ENCODE peak calls at places on chromosomes 6 and 20, in six cellular contexts. N, R, G, L, U and P are unnamed samples.

GRCh38 chr6:17098538-17098937 is 3.3 kb upstream of the STMND1 start:
- DNase-seq in N (no peak), R (no peak), G (no peak), L (no peak), U (peak), P (no peak)

GRCh38 chr20:59010995-59011873 is 4.2 kb upstream of the CTSZ start:
- DNase-seq in N (no peak), R (no peak), G (no peak), L (no peak), U (no peak), P (peak)

GRCh38 chr6:132133734-132134490 is 182.7 kb upstream of the CCN2 start:
- DNase-seq in N (no peak), R (no peak), G (no peak), L (no peak), U (no peak), P (peak)

GRCh38 chr6:93721386-93722048 is 302.2 kb upstream of the EPHA7 start:
- DNase-seq in N (no peak), R (no peak), G (peak), L (no peak), U (peak), P (peak)

GRCh38 chr6:133001040-133001570 is 186.7 kb downstream of the RPS12 start:
- DNase-seq in N (no peak), R (no peak), G (no peak), L (no peak), U (no peak), P (no peak)

GRCh38 chr6:12467706-12468670 is 177.8 kb downstream of the EDN1 start:
- DNase-seq in N (no peak), R (no peak), G (no peak), L (no peak), U (no peak), P (no peak)

GRCh38 chr6:27505209-27506027 is 32.5 kb upstream of the ZNF184 start:
- DNase-seq in N (peak), R (no peak), G (peak), L (peak), U (peak), P (peak)

GRCh38 chr20:48358176-48358575 is 469.6 kb downstream of the PREX1 start:
- DNase-seq in N (no peak), R (no peak), G (no peak), L (no peak), U (no peak), P (no peak)

GRCh38 chr6:130811932-130812331 is 15.3 kb upstream of the SMLR1 start:
- DNase-seq in N (no peak), R (no peak), G (no peak), L (no peak), U (no peak), P (peak)

GRCh38 chr6:43627008-43627825 is 1.8 kb downstream of the GTPBP2 start:
- DNase-seq in N (peak), R (peak), G (peak), L (peak), U (no peak), P (peak)

GRCh38 chr6:3732345-3733141 is 19.0 kb downstream of the PXDC1 start:
- DNase-seq in N (peak), R (peak), G (peak), L (peak), U (peak), P (peak)

GRCh38 chr6:152746172-152746553 is 4.4 kb upstream of the VIP start:
- DNase-seq in N (no peak), R (no peak), G (no peak), L (no peak), U (no peak), P (peak)

GRCh38 chr6:142030115-142030619 is 102.6 kb upstream of the GJE1 start:
- DNase-seq in N (no peak), R (no peak), G (no peak), L (no peak), U (peak), P (peak)

GRCh38 chr20:23060629-23061028 is 11.2 kb upstream of the THBD start:
- DNase-seq in N (no peak), R (no peak), G (no peak), L (no peak), U (no peak), P (no peak)

GRCh38 chr6:100796049-100796823 is 84.9 kb downstream of the ASCC3 start:
- DNase-seq in N (no peak), R (no peak), G (peak), L (no peak), U (no peak), P (no peak)

GRCh38 chr6:130396722-130397121 is 30.9 kb downstream of the TMEM200A start:
- DNase-seq in N (no peak), R (no peak), G (peak), L (no peak), U (no peak), P (no peak)

GRCh38 chr6:41730531-41731436 is 4.6 kb downstream of the TFEB start:
- DNase-seq in N (no peak), R (peak), G (no peak), L (no peak), U (no peak), P (no peak)

GRCh38 chr6:47061631-47062300 is 19.6 kb upstream of the ADGRF1 start:
- DNase-seq in N (no peak), R (no peak), G (no peak), L (no peak), U (no peak), P (no peak)

GRCh38 chr20:57794600-57795346 is 85.0 kb upstream of the PMEPA1 start:
- DNase-seq in N (peak), R (no peak), G (no peak), L (no peak), U (no peak), P (peak)

GRCh38 chr6:158049055-158050028 is 67.7 kb downstream of the SYNJ2 start:
- DNase-seq in N (peak), R (peak), G (no peak), L (peak), U (no peak), P (no peak)

GRCh38 chr6:7267521-7268091 is 45.4 kb downstream of the SSR1 start:
- DNase-seq in N (no peak), R (peak), G (no peak), L (peak), U (no peak), P (peak)

GRCh38 chr6:45377041-45377554 is 636 bp downstream of the SUPT3H start:
- DNase-seq in N (no peak), R (no peak), G (peak), L (no peak), U (no peak), P (no peak)

GRCh38 chr6:159837511-159837910 is 37.4 kb downstream of the PNLDC1 start:
- DNase-seq in N (no peak), R (no peak), G (no peak), L (no peak), U (no peak), P (no peak)

GRCh38 chr6:133502451-133503259 is 261.5 kb downstream of the EYA4 start:
- DNase-seq in N (peak), R (no peak), G (no peak), L (no peak), U (no peak), P (peak)

GRCh38 chr6:46419576-46420002 is 71.7 kb downstream of the RCAN2 start:
- DNase-seq in N (peak), R (peak), G (peak), L (peak), U (peak), P (peak)

GRCh38 chr6:133291671-133292070 is 50.5 kb downstream of the EYA4 start:
- DNase-seq in N (no peak), R (no peak), G (no peak), L (no peak), U (no peak), P (peak)

GRCh38 chr6:111673086-111673485 is 67.4 kb upstream of the TRAF3IP2 start:
- DNase-seq in N (no peak), R (no peak), G (no peak), L (no peak), U (no peak), P (no peak)

GRCh38 chr6:6384520-6384919 is 64.1 kb upstream of the F13A1 start:
- DNase-seq in N (no peak), R (no peak), G (peak), L (no peak), U (peak), P (no peak)

GRCh38 chr6:28597924-28598323 is 72.2 kb downstream of the GPX5 start:
- DNase-seq in N (no peak), R (peak), G (no peak), L (no peak), U (peak), P (no peak)

GRCh38 chr6:21831531-21832291 is 238.2 kb downstream of the SOX4 start:
- DNase-seq in N (no peak), R (no peak), G (no peak), L (no peak), U (no peak), P (peak)

GRCh38 chr20:52008874-52009273 is 182.7 kb downstream of the ZFP64 start:
- DNase-seq in N (no peak), R (no peak), G (no peak), L (no peak), U (no peak), P (no peak)

GRCh38 chr20:52003976-52004375 is 187.6 kb downstream of the ZFP64 start:
- DNase-seq in N (no peak), R (no peak), G (no peak), L (no peak), U (no peak), P (no peak)

GRCh38 chr20:52001999-52002666 is 189.4 kb downstream of the ZFP64 start:
- DNase-seq in N (no peak), R (peak), G (peak), L (no peak), U (no peak), P (no peak)

GRCh38 chr20:52004720-52005119 is 186.9 kb downstream of the ZFP64 start:
- DNase-seq in N (no peak), R (no peak), G (no peak), L (no peak), U (no peak), P (no peak)

DNA sequence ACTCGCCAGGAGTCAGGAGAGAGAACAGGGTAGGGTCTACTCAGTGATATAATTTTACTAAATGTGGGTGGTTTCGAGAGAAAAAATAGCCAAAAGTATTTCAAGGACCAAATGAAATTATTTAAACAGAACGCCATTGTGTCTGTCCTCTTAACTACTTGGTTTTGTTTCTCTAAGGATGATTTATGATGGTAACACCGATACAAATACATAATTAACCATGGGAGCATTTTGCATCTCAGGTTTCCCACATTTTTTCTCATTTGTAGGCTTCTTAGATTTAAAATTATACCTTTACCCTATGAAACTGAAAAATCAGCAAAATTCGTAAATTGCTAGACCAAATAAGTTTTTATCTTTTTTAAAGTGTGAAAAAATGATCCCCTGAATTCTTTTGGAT is 188.2 kb downstream of the ZFP64 start:
- DNase-seq in N (no peak), R (no peak), G (no peak), L (no peak), U (no peak), P (no peak)
- H3K4me3 ChIP-seq in N (no peak), R (no peak), G (no peak), L (no peak), U (no peak), P (no peak)

GRCh38 chr20:30488941-30489601 is 768.4 kb upstream of the DEFB115 start:
- DNase-seq in N (no peak), R (no peak), G (no peak), L (peak), U (peak), P (no peak)
- H3K4me3 ChIP-seq in N (no peak), R (no peak), G (no peak), L (no peak), U (no peak), P (no peak)

GRCh38 chr20:56414842-56415765 is 3.0 kb downstream of the CASS4 start:
- DNase-seq in N (no peak), R (no peak), G (no peak), L (no peak), U (no peak), P (peak)
- H3K4me3 ChIP-seq in N (no peak), R (no peak), G (no peak), L (no peak), U (no peak), P (no peak)

DNA sequence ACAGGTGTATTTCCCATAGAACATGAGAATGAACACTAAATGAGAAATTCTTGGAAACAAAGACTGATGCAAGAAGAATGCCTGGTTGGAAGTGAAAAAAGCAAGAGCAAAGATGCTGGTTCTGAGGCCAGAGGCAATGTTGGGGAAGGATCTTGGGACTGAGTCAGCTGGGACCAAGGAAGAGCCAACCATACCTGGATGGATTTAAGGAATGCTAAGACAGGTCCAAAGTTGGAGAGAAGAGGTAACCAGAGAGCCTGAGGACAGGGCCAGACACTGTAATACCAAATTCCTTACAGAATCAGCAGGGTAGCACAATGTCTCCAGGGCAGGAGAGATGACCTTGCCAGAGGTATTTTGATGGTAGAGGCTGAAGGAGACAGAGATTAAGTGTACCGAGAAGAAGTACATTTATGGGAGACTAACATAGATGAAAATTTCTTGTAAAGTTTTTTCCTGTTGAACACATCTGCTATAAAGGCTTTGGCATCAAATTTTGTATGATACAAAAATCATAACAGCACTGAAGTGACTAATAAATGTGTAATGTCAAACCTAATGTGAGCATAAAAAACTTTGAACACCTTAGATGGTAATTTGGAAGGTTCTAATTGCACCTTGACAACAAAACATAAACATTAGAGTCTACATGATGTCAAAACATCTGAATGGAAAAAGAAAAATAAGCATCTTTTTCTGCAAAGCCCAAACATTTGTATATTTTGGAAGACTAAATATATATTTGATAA is 221.7 kb upstream of the MARCKS start:
- DNase-seq in N (no peak), R (no peak), G (no peak), L (no peak), U (no peak), P (no peak)
- H3K4me3 ChIP-seq in N (no peak), R (no peak), G (no peak), L (no peak), U (no peak), P (no peak)

GRCh38 chr20:44642203-44643153 is 9.0 kb downstream of the ADA start:
- DNase-seq in N (peak), R (peak), G (peak), L (peak), U (peak), P (peak)
- H3K4me3 ChIP-seq in N (no peak), R (peak), G (peak), L (no peak), U (peak), P (no peak)

GRCh38 chr6:95576621-95577316 is 566 bp upstream of the MANEA start:
- DNase-seq in N (no peak), R (no peak), G (peak), L (no peak), U (no peak), P (peak)

GRCh38 chr6:95572098-95572497 is 5.2 kb upstream of the MANEA start:
- DNase-seq in N (no peak), R (no peak), G (no peak), L (no peak), U (no peak), P (no peak)

GRCh38 chr6:95577317-95578105 is at the start of gene MANEA:
- DNase-seq in N (peak), R (peak), G (peak), L (peak), U (peak), P (peak)

GRCh38 chr6:95576218-95576617 is 1.1 kb upstream of the MANEA start:
- DNase-seq in N (no peak), R (no peak), G (no peak), L (no peak), U (no peak), P (no peak)

DNA sequence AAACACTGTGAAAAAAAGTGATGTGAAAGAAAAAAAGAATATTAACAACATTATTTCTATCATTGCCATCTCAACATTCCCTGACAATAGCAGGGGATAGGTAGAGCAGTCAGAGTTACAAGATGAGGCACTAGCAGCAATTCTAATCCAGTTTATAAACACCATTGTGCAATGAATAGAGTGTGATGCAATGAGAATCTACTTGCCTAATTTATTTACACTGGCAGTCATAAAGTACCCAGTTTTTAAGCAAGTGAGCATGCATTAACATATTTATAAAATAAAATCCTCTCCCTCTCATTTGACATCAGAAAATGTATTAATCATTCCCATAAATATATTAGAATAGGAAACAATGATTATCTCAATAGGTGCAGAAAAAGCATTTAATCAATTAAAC is 2.5 kb upstream of the MANEA start:
- DNase-seq in N (no peak), R (no peak), G (no peak), L (no peak), U (no peak), P (no peak)
- H3K4me3 ChIP-seq in N (no peak), R (no peak), G (peak), L (no peak), U (peak), P (no peak)

GRCh38 chr20:3072530-3073250 is 1.3 kb downstream of the OXT start:
- DNase-seq in N (no peak), R (no peak), G (no peak), L (no peak), U (no peak), P (no peak)
- H3K4me3 ChIP-seq in N (no peak), R (no peak), G (no peak), L (no peak), U (no peak), P (no peak)

GRCh38 chr6:5234869-5235268 is 25.9 kb downstream of the LYRM4 start:
- DNase-seq in N (no peak), R (no peak), G (no peak), L (no peak), U (no peak), P (no peak)
- H3K4me3 ChIP-seq in N (no peak), R (no peak), G (no peak), L (no peak), U (no peak), P (no peak)